ENCODE peak calls at places on chromosomes 4 and X, in six cellular contexts. Z is cardiac muscle cell, H is neural progenitor cell, A is pancreas, O is heart left ventricle, S is HAP-1. Q is an unnamed sample. For H3K4me1 and H3K27me3, the result is how much of the 10 kb centered on the place peaks cover.

GRCh38 chrX:68697465-68698125 is 50.1 kb downstream of the STARD8 start:
- DNase-seq in O (no peak), Z (no peak), H (no peak), S (no peak), A (no peak), Q (no peak)

GRCh38 chr4:143196323-143196722 is 11.6 kb downstream of the USP38 start:
- DNase-seq in O (no peak), Z (no peak), A (no peak), H (no peak), S (no peak), Q (no peak)

GRCh38 chr4:112145820-112146813 is 863 bp downstream of the FAM241A start:
- DNase-seq in A (peak), Z (peak), H (peak), O (peak), S (peak), Q (peak)

GRCh38 chr4:73379946-73380345 is 24.1 kb upstream of the ALB start:
- DNase-seq in A (no peak), H (no peak), S (no peak), O (no peak), Z (no peak), Q (no peak)

GRCh38 chr4:42519803-42520417 is 122.6 kb downstream of the SHISA3 start:
- DNase-seq in O (no peak), A (no peak), Z (peak), S (peak), H (peak), Q (peak)

GRCh38 chrX:155923200-155923599 is 42.1 kb downstream of the VAMP7 start:
- DNase-seq in A (no peak), H (no peak), S (no peak), Z (no peak), O (no peak), Q (no peak)

GRCh38 chr4:81366786-81367185 is 104.9 kb downstream of the RASGEF1B start:
- DNase-seq in Z (no peak), S (no peak), H (no peak), O (no peak), A (no peak), Q (peak)

GRCh38 chrX:39721570-39722279 is 376.0 kb downstream of the BCOR start:
- DNase-seq in A (no peak), O (no peak), H (no peak), S (no peak), Z (no peak), Q (peak)

GRCh38 chrX:70476934-70477733 is 32.5 kb downstream of the DLG3 start:
- DNase-seq in O (no peak), S (peak), A (peak), H (peak), Z (no peak), Q (peak)

GRCh38 chrX:116873678-116874077 is 410.9 kb upstream of the CT83 start:
- DNase-seq in H (no peak), Z (no peak), A (no peak), O (no peak), S (no peak), Q (peak)

GRCh38 chr4:185721190-185721948 is 90.6 kb downstream of the SORBS2 start:
- DNase-seq in H (no peak), O (no peak), Z (no peak), S (no peak), A (no peak), Q (peak)

GRCh38 chr4:5696341-5696740 is 12.0 kb downstream of the EVC2 start:
- DNase-seq in Z (no peak), A (no peak), O (no peak), S (no peak), H (no peak), Q (no peak)

GRCh38 chrX:41963348-41963747 is 40.0 kb upstream of the CASK start:
- DNase-seq in A (no peak), H (no peak), S (no peak), O (no peak), Z (no peak), Q (no peak)

GRCh38 chrX:111168314-111168713 is 72.3 kb downstream of the PAK3 start:
- DNase-seq in S (peak), Z (peak), A (no peak), H (peak), O (no peak), Q (peak)

GRCh38 chr4:52932586-52933482 is 70.7 kb downstream of the RASL11B start:
- DNase-seq in S (no peak), A (no peak), Z (no peak), H (no peak), O (no peak), Q (peak)

GRCh38 chrX:24601858-24602257 is 45.3 kb downstream of the PCYT1B start:
- DNase-seq in A (no peak), H (no peak), Z (no peak), O (no peak), S (no peak), Q (no peak)

GRCh38 chrX:53237056-53237455 is 12.0 kb upstream of the KDM5C start:
- DNase-seq in A (no peak), O (no peak), H (no peak), S (no peak), Z (no peak), Q (no peak)

GRCh38 chrX:118174516-118174915 is 57.9 kb upstream of the KLHL13 start:
- DNase-seq in S (no peak), O (no peak), Z (no peak), A (no peak), H (no peak), Q (no peak)

GRCh38 chrX:38817004-38817703 is 15.9 kb downstream of the MID1IP1 start:
- DNase-seq in S (no peak), H (no peak), O (peak), Z (peak), A (peak), Q (peak)

GRCh38 chr4:184383497-184384055 is 90.8 kb downstream of the IRF2 start:
- DNase-seq in Z (no peak), S (no peak), H (no peak), A (peak), O (peak), Q (peak)

GRCh38 chr4:77815651-77816050 is 3.5 kb downstream of the CNOT6L start:
- DNase-seq in Z (no peak), A (no peak), S (no peak), H (no peak), O (no peak), Q (no peak)
- H3K4me1 ChIP-seq in Z (under half), A (under half), S (under half), H (under half), O (under half), Q (under half)

DNA sequence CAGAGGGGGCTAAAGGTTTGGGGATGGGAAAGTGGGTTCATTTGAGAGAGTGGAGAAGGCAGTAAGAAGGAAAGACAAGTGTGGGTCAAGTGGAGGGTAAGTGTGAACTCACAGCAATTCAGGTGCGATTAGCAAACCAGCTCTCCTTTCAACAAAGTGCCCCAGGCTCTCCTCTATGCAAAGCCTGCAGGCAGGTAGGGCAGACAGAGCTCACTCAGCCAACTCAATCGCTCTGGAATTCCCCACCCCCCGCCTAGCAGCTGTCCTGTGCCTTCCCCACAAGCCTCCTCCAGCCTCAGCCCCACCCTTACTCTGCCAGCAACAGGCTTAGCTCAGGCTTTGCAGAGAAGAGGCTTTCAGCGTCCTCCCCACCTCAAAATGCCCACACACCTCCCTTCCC is 14.8 kb upstream of the MAMLD1 start:
- DNase-seq in Z (no peak), H (peak), A (no peak), S (no peak), O (no peak), Q (no peak)
- H3K4me3 ChIP-seq in Z (no peak), H (no peak), A (no peak), S (no peak), O (no peak), Q (no peak)

GRCh38 chr4:148015468-148015867 is 283.6 kb downstream of the ARHGAP10 start:
- DNase-seq in S (no peak), A (no peak), H (no peak), O (no peak), Z (no peak), Q (no peak)
- H3K27me3 ChIP-seq in S (under half), A (under half), H (under half), O (under half), Z (under half), Q (under half)

DNA sequence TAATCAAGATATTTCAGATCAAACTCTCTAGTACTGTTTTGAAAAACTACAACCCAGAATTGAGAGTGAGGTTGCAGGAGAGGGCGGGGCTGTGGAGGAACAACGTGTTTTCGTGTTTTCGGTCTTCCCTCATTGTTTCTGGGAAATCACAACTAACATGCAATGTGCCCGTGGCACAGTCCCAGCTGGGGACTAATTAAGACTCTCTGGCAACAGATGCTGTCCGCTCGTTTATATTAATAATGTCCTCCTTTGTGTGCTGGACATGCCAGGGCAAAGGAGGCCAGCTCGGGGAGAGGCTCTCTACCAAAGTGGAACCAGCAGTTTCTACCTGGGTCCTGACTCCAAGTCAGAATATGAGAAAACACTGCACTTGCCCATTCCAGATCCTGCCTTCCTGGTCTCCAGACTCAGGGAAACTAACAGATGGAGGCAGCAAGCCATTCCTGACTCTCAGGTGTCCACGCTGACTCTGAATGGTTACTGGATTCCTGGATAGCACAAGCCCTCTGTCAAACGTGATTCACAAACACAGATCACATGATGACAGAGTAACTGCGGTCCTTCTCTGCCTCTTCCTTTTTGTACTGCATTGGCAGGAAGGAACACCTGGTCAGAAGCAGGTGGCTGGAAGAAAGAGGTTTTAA is 65.1 kb downstream of the COQ2 start:
- DNase-seq in O (no peak), S (no peak), H (no peak), A (no peak), Z (no peak), Q (peak)
- H3K4me1 ChIP-seq in O (under half), S (under half), H (under half), A (under half), Z (under half), Q (under half)

DNA sequence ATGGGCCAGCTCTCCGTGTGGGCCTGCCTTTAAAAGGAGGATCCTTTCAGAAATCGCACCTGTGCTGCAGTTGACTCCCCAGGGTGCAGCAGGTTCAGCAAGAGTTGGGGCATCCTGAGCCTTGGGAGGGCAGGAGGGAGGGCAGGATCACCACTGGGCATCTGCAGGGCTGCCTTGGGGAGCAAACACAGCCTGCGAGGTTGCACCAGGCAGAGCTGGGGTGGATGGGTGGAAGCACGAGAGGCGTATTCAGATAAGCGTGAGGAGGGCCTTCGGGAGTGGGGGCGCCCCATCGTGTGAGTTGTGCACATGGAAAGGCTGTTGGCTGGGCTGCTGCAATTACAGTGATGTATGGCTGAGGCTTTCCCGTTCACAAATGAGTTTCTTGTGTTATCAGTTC is 55.6 kb downstream of the PSAPL1 start:
- DNase-seq in S (no peak), H (no peak), A (no peak), O (no peak), Z (no peak), Q (no peak)
- H3K4me3 ChIP-seq in S (no peak), H (no peak), A (no peak), O (no peak), Z (no peak), Q (no peak)

GRCh38 chr4:8896506-8896905 is 24.9 kb upstream of the HMX1 start:
- DNase-seq in O (no peak), Z (no peak), A (no peak), H (no peak), S (no peak), Q (no peak)
- H3K27me3 ChIP-seq in O (under half), Z (half or more), A (under half), H (half or more), S (under half), Q (under half)

GRCh38 chr4:87049508-87049907 is 114.7 kb downstream of the AFF1 start:
- DNase-seq in O (no peak), H (no peak), A (no peak), Z (no peak), S (no peak), Q (no peak)
- H3K4me1 ChIP-seq in O (half or more), H (half or more), A (under half), Z (half or more), S (under half), Q (under half)

DNA sequence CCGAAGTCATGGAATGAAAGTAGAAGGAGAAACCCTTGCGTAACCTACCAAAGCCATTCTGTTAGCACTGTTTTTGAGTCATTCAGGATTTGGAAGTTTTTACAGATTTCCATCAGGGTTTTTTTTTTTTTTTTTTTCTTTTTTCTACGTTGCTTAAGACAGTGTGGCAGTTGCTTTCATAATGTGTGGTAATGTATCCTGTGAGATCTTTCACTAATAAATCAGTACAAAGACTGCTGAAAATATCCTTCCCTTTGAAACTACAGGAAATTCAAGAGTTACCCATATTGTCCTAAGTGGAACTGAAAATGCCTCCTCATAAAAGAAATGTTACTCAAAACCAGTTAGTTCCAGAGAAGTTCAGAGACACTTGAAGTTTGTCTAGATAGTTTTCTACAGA is 137.8 kb downstream of the RAPGEF2 start:
- DNase-seq in A (no peak), Z (no peak), O (no peak), S (no peak), H (no peak), Q (peak)
- H3K4me3 ChIP-seq in A (no peak), Z (no peak), O (no peak), S (no peak), H (no peak), Q (peak)